ENCODE peak calls at places on chromosomes 3 and 15, in seven cellular contexts. One of them, this sample, is unnamed.

GRCh38 chr3:158308533-158308932 is 198.6 kb downstream of the RSRC1 start:
- DNase-seq in HCT116: no peak
- DNase-seq in GM23338: no peak
- DNase-seq in upper lobe of left lung: no peak
- DNase-seq in transverse colon: no peak
- DNase-seq in stomach: no peak
- DNase-seq in spleen: no peak
- DNase-seq in this sample: no peak

GRCh38 chr3:79367066-79367465 is 400.7 kb downstream of the ROBO1 start:
- DNase-seq in HCT116: no peak
- DNase-seq in GM23338: no peak
- DNase-seq in upper lobe of left lung: no peak
- DNase-seq in transverse colon: no peak
- DNase-seq in stomach: no peak
- DNase-seq in spleen: no peak
- DNase-seq in this sample: no peak

GRCh38 chr15:44710236-44711088 is 661 bp downstream of the PATL2 start:
- DNase-seq in HCT116: no peak
- DNase-seq in GM23338: peak; percentile 40
- DNase-seq in upper lobe of left lung: no peak
- DNase-seq in transverse colon: peak; percentile 63
- DNase-seq in stomach: peak; percentile 43
- DNase-seq in spleen: peak; percentile 88
- DNase-seq in this sample: peak; percentile 70

GRCh38 chr3:191263850-191264249 is 64.8 kb downstream of the OSTN start:
- DNase-seq in HCT116: no peak
- DNase-seq in GM23338: no peak
- DNase-seq in upper lobe of left lung: no peak
- DNase-seq in transverse colon: no peak
- DNase-seq in stomach: no peak
- DNase-seq in spleen: no peak
- DNase-seq in this sample: no peak

GRCh38 chr15:75589071-75589470 is 10.0 kb upstream of the PTPN9 start:
- DNase-seq in HCT116: no peak
- DNase-seq in GM23338: no peak
- DNase-seq in upper lobe of left lung: no peak
- DNase-seq in transverse colon: no peak
- DNase-seq in stomach: no peak
- DNase-seq in spleen: no peak
- DNase-seq in this sample: no peak

GRCh38 chr15:91291673-91292072 is 191.6 kb downstream of the SV2B start:
- DNase-seq in HCT116: peak; percentile 35
- DNase-seq in GM23338: peak; percentile 67
- DNase-seq in upper lobe of left lung: no peak
- DNase-seq in transverse colon: no peak
- DNase-seq in stomach: no peak
- DNase-seq in spleen: no peak
- DNase-seq in this sample: no peak

GRCh38 chr3:58665410-58665809 is 1.2 kb downstream of the FAM3D start:
- DNase-seq in HCT116: no peak
- DNase-seq in GM23338: no peak
- DNase-seq in upper lobe of left lung: no peak
- DNase-seq in transverse colon: no peak
- DNase-seq in stomach: no peak
- DNase-seq in spleen: no peak
- DNase-seq in this sample: peak; percentile 6

GRCh38 chr3:52054689-52055511 is 1.5 kb downstream of the DUSP7 start:
- DNase-seq in HCT116: no peak
- DNase-seq in GM23338: peak; percentile 62
- DNase-seq in upper lobe of left lung: no peak
- DNase-seq in transverse colon: peak; percentile 28
- DNase-seq in stomach: no peak
- DNase-seq in spleen: peak; percentile 84
- DNase-seq in this sample: no peak

GRCh38 chr3:7190094-7190493 is 329.2 kb downstream of the GRM7 start:
- DNase-seq in HCT116: no peak
- DNase-seq in GM23338: no peak
- DNase-seq in upper lobe of left lung: no peak
- DNase-seq in transverse colon: no peak
- DNase-seq in stomach: no peak
- DNase-seq in spleen: no peak
- DNase-seq in this sample: no peak

GRCh38 chr3:37546876-37547275 is 314.8 kb upstream of the CTDSPL start:
- DNase-seq in HCT116: no peak
- DNase-seq in GM23338: peak; percentile 44
- DNase-seq in upper lobe of left lung: no peak
- DNase-seq in transverse colon: no peak
- DNase-seq in stomach: no peak
- DNase-seq in spleen: no peak
- DNase-seq in this sample: no peak

GRCh38 chr15:41276821-41277220 is 45.8 kb downstream of the CHP1 start:
- DNase-seq in HCT116: no peak
- DNase-seq in GM23338: no peak
- DNase-seq in upper lobe of left lung: no peak
- DNase-seq in transverse colon: no peak
- DNase-seq in stomach: no peak
- DNase-seq in spleen: no peak
- DNase-seq in this sample: no peak

GRCh38 chr3:129593595-129594339 is 12.7 kb downstream of the PLXND1 start:
- DNase-seq in HCT116: no peak
- DNase-seq in GM23338: peak; percentile 68
- DNase-seq in upper lobe of left lung: no peak
- DNase-seq in transverse colon: peak; percentile 43
- DNase-seq in stomach: no peak
- DNase-seq in spleen: peak; percentile 89
- DNase-seq in this sample: no peak

GRCh38 chr3:125383744-125384143 is 8.6 kb upstream of the ZNF148 start:
- DNase-seq in HCT116: no peak
- DNase-seq in GM23338: no peak
- DNase-seq in upper lobe of left lung: no peak
- DNase-seq in transverse colon: no peak
- DNase-seq in stomach: no peak
- DNase-seq in spleen: no peak
- DNase-seq in this sample: no peak

GRCh38 chr3:65030847-65031463 is 343.2 kb upstream of the ADAMTS9 start:
- DNase-seq in HCT116: no peak
- DNase-seq in GM23338: no peak
- DNase-seq in upper lobe of left lung: no peak
- DNase-seq in transverse colon: no peak
- DNase-seq in stomach: no peak
- DNase-seq in spleen: no peak
- DNase-seq in this sample: no peak

GRCh38 chr3:165389064-165389463 is 192.9 kb upstream of the SLITRK3 start:
- DNase-seq in HCT116: no peak
- DNase-seq in GM23338: no peak
- DNase-seq in upper lobe of left lung: no peak
- DNase-seq in transverse colon: no peak
- DNase-seq in stomach: no peak
- DNase-seq in spleen: no peak
- DNase-seq in this sample: no peak

GRCh38 chr15:31308185-31308639 is 18.4 kb upstream of the KLF13 start:
- DNase-seq in HCT116: no peak
- DNase-seq in GM23338: peak; percentile 44
- DNase-seq in upper lobe of left lung: peak; percentile 56
- DNase-seq in transverse colon: no peak
- DNase-seq in stomach: no peak
- DNase-seq in spleen: no peak
- DNase-seq in this sample: no peak

GRCh38 chr3:115512565-115513410 is 110.5 kb upstream of the GAP43 start:
- DNase-seq in HCT116: no peak
- DNase-seq in GM23338: peak; percentile 97
- DNase-seq in upper lobe of left lung: peak; percentile 43
- DNase-seq in transverse colon: no peak
- DNase-seq in stomach: no peak
- DNase-seq in spleen: no peak
- DNase-seq in this sample: no peak

GRCh38 chr3:18087963-18088362 is 337.2 kb downstream of the SATB1 start:
- DNase-seq in HCT116: no peak
- DNase-seq in GM23338: no peak
- DNase-seq in upper lobe of left lung: no peak
- DNase-seq in transverse colon: no peak
- DNase-seq in stomach: no peak
- DNase-seq in spleen: no peak
- DNase-seq in this sample: no peak

GRCh38 chr3:101803152-101803782 is 24.3 kb downstream of the NXPE3 start:
- DNase-seq in HCT116: peak; percentile 43
- DNase-seq in GM23338: peak; percentile 81
- DNase-seq in upper lobe of left lung: peak; percentile 13
- DNase-seq in transverse colon: peak; percentile 51
- DNase-seq in stomach: peak; percentile 42
- DNase-seq in spleen: peak; percentile 78
- DNase-seq in this sample: peak; percentile 67

GRCh38 chr3:151894219-151894618 is 20.8 kb downstream of the SUCNR1 start:
- DNase-seq in HCT116: no peak
- DNase-seq in GM23338: no peak
- DNase-seq in upper lobe of left lung: no peak
- DNase-seq in transverse colon: no peak
- DNase-seq in stomach: no peak
- DNase-seq in spleen: no peak
- DNase-seq in this sample: no peak

GRCh38 chr3:151895881-151896661 is 22.6 kb downstream of the SUCNR1 start:
- DNase-seq in HCT116: no peak
- DNase-seq in GM23338: no peak
- DNase-seq in upper lobe of left lung: no peak
- DNase-seq in transverse colon: no peak
- DNase-seq in stomach: no peak
- DNase-seq in spleen: no peak
- DNase-seq in this sample: no peak

GRCh38 chr3:151895478-151895877 is 22.0 kb downstream of the SUCNR1 start:
- DNase-seq in HCT116: no peak
- DNase-seq in GM23338: peak; percentile 35
- DNase-seq in upper lobe of left lung: no peak
- DNase-seq in transverse colon: no peak
- DNase-seq in stomach: no peak
- DNase-seq in spleen: no peak
- DNase-seq in this sample: no peak

GRCh38 chr3:151896662-151897012 is 23.2 kb downstream of the SUCNR1 start:
- DNase-seq in HCT116: peak; percentile 48
- DNase-seq in GM23338: no peak
- DNase-seq in upper lobe of left lung: no peak
- DNase-seq in transverse colon: no peak
- DNase-seq in stomach: no peak
- DNase-seq in spleen: no peak
- DNase-seq in this sample: no peak

GRCh38 chr3:151890721-151891141 is 17.3 kb downstream of the SUCNR1 start:
- DNase-seq in HCT116: no peak
- DNase-seq in GM23338: no peak
- DNase-seq in upper lobe of left lung: no peak
- DNase-seq in transverse colon: no peak
- DNase-seq in stomach: no peak
- DNase-seq in spleen: no peak
- DNase-seq in this sample: no peak
- TF ChIP-seq POLR2AphosphoS5 in HCT116: no peak
- TF ChIP-seq POLR2AphosphoS5 in GM23338: no peak
- TF ChIP-seq POLR2AphosphoS5 in upper lobe of left lung: no peak
- TF ChIP-seq POLR2AphosphoS5 in transverse colon: no peak
- TF ChIP-seq POLR2AphosphoS5 in stomach: no peak
- TF ChIP-seq POLR2AphosphoS5 in spleen: no peak
- TF ChIP-seq POLR2AphosphoS5 in this sample: no peak

DNA sequence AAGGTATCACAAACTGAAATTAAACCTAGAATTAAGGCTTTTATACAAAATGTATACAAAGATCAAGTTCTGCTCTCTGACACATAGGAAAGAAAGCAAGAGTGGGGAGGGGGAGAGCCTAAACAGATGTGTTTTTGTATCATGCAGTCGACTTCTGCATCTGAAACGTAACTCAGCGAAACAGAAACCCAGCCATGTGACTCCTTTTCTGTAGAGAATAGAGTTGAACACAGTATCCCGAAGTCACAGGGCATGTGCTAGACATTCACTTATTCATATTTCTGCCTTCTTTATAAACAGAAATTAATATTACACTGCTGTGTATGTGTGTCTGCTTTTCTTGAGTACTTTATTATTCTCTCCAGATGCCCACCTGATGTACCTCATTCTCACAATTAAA is 121.0 kb downstream of the PDZRN3 start:
- DNase-seq in HCT116: no peak
- DNase-seq in GM23338: no peak
- DNase-seq in upper lobe of left lung: no peak
- DNase-seq in transverse colon: no peak
- DNase-seq in stomach: no peak
- DNase-seq in spleen: no peak
- DNase-seq in this sample: no peak
- H3K4me3 ChIP-seq in HCT116: no peak overlapping the region
- H3K4me3 ChIP-seq in GM23338: no peak overlapping the region
- H3K4me3 ChIP-seq in upper lobe of left lung: no peak overlapping the region
- H3K4me3 ChIP-seq in transverse colon: no peak overlapping the region
- H3K4me3 ChIP-seq in stomach: no peak overlapping the region
- H3K4me3 ChIP-seq in spleen: no peak overlapping the region
- H3K4me3 ChIP-seq in this sample: no peak overlapping the region

GRCh38 chr3:143750856-143751255 is 97.4 kb downstream of the SLC9A9 start:
- DNase-seq in HCT116: no peak
- DNase-seq in GM23338: no peak
- DNase-seq in upper lobe of left lung: no peak
- DNase-seq in transverse colon: no peak
- DNase-seq in stomach: no peak
- DNase-seq in spleen: no peak
- DNase-seq in this sample: no peak
- TF ChIP-seq POLR2AphosphoS5 in HCT116: no peak
- TF ChIP-seq POLR2AphosphoS5 in GM23338: no peak
- TF ChIP-seq POLR2AphosphoS5 in upper lobe of left lung: peak; percentile 21
- TF ChIP-seq POLR2AphosphoS5 in transverse colon: no peak
- TF ChIP-seq POLR2AphosphoS5 in stomach: no peak
- TF ChIP-seq POLR2AphosphoS5 in spleen: no peak
- TF ChIP-seq POLR2AphosphoS5 in this sample: no peak

GRCh38 chr3:25789596-25790556 is at the start of gene OXSM:
- DNase-seq in HCT116: peak; percentile 87
- DNase-seq in GM23338: peak; percentile 83
- DNase-seq in upper lobe of left lung: peak; percentile 96
- DNase-seq in transverse colon: peak; percentile 95
- DNase-seq in stomach: peak; percentile 91
- DNase-seq in spleen: peak; percentile 97
- DNase-seq in this sample: peak; percentile 95

GRCh38 chr3:25784971-25785370 is 1.7 kb upstream of the NGLY1 start:
- DNase-seq in HCT116: no peak
- DNase-seq in GM23338: no peak
- DNase-seq in upper lobe of left lung: no peak
- DNase-seq in transverse colon: no peak
- DNase-seq in stomach: no peak
- DNase-seq in spleen: no peak
- DNase-seq in this sample: no peak

GRCh38 chr3:25787689-25788088 is 2.2 kb upstream of the OXSM start:
- DNase-seq in HCT116: no peak
- DNase-seq in GM23338: no peak
- DNase-seq in upper lobe of left lung: no peak
- DNase-seq in transverse colon: no peak
- DNase-seq in stomach: no peak
- DNase-seq in spleen: no peak
- DNase-seq in this sample: no peak

GRCh38 chr3:25785826-25786225 is 2.6 kb upstream of the NGLY1 start:
- DNase-seq in HCT116: no peak
- DNase-seq in GM23338: no peak
- DNase-seq in upper lobe of left lung: no peak
- DNase-seq in transverse colon: no peak
- DNase-seq in stomach: no peak
- DNase-seq in spleen: no peak
- DNase-seq in this sample: no peak

DNA sequence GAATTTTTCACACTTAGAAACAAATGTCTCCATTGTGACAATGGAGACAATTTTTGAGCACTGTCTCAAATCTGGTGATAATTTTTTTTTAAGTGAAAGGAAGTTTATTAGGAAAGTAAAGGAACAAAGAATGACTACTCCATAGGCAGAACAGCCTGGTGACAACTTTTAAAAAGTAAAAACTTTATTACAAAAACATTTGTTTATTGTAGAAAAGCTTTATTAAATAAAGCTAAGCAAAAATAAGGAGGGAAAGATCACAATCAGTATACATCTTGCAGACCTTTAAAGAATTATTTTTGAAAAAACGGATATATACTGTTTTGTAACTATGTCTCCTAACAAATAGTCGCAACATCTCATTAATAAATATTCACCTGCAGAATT is 688 bp upstream of the OXSM start:
- DNase-seq in HCT116: no peak
- DNase-seq in GM23338: no peak
- DNase-seq in upper lobe of left lung: no peak
- DNase-seq in transverse colon: no peak
- DNase-seq in stomach: no peak
- DNase-seq in spleen: no peak
- DNase-seq in this sample: no peak
- H3K4me3 ChIP-seq in HCT116: peak overlapping the region; percentile 71
- H3K4me3 ChIP-seq in GM23338: peak overlapping the region; percentile 66
- H3K4me3 ChIP-seq in upper lobe of left lung: peak overlapping the region; percentile 69
- H3K4me3 ChIP-seq in transverse colon: peak overlapping the region; percentile 52
- H3K4me3 ChIP-seq in stomach: peak overlapping the region; percentile 59
- H3K4me3 ChIP-seq in spleen: peak overlapping the region; percentile 46
- H3K4me3 ChIP-seq in this sample: peak overlapping the region; percentile 65